ENCODE peak calls at places on chromosomes 11 and 22, in nine cellular contexts. O is fibroblast of the conjunctiva; W is upper lobe of right lung; V is stimulated activated CD4-positive, alpha-beta T cell treated with anti-CD3 and anti-CD28 coated beads, TNF-alpha, amount 100 ng/mL, for 4 hours; M is activated T-helper 9 cell treated with anti-CD3 and anti-CD28 coated beads, Interleukin-2, amount 50 U/mL, for 16 hours; P is stimulated activated CD8-positive, alpha-beta memory T cell treated with anti-CD3 and anti-CD28 coated beads, Interleukin-4, amount 100 ng/mL, for 48 hours; A is fibroblast of pulmonary artery; S is T-helper 2 cell; U is sigmoid colon. I is an unnamed sample.

GRCh38 chr11:64935634-64936081 is at the start of gene GPHA2:
- DNase-seq in O (no peak), W (peak), V (no peak), M (no peak), P (no peak), A (peak), S (no peak), U (no peak), I (no peak)

GRCh38 chr11:132158696-132159095 is 788.3 kb downstream of the NTM start:
- DNase-seq in O (no peak), W (no peak), V (no peak), M (no peak), P (no peak), A (no peak), S (no peak), U (no peak), I (no peak)

GRCh38 chr11:134071766-134072403 is 3.0 kb downstream of the JAM3 start:
- DNase-seq in O (no peak), W (no peak), V (no peak), M (no peak), P (no peak), A (no peak), S (no peak), U (no peak), I (no peak)

GRCh38 chr11:38448284-38448683 is 1850.2 kb upstream of the RAG2 start:
- DNase-seq in O (peak), W (no peak), V (no peak), M (no peak), P (no peak), A (peak), S (no peak), U (no peak), I (no peak)

GRCh38 chr11:26712497-26712896 is 9.4 kb downstream of the SLC5A12 start:
- DNase-seq in O (no peak), W (no peak), V (no peak), M (no peak), P (no peak), A (no peak), S (no peak), U (no peak), I (no peak)

GRCh38 chr11:31397239-31397834 is 27.7 kb downstream of the DNAJC24 start:
- DNase-seq in O (peak), W (no peak), V (no peak), M (no peak), P (no peak), A (peak), S (no peak), U (no peak), I (no peak)

GRCh38 chr22:36756031-36756430 is 19.9 kb downstream of the IFT27 start:
- DNase-seq in O (no peak), W (peak), V (no peak), M (no peak), P (no peak), A (no peak), S (no peak), U (peak), I (peak)

GRCh38 chr11:67583319-67584204 is at the start of gene GSTP1:
- DNase-seq in O (peak), W (peak), V (peak), M (peak), P (peak), A (peak), S (peak), U (peak), I (peak)

GRCh38 chr22:20315337-20316216 is 4.3 kb downstream of the DGCR6L start:
- DNase-seq in O (no peak), W (no peak), V (no peak), M (no peak), P (peak), A (no peak), S (no peak), U (no peak), I (peak)

GRCh38 chr22:45212992-45213751 is 27.5 kb downstream of the KIAA0930 start:
- DNase-seq in O (no peak), W (peak), V (no peak), M (no peak), P (no peak), A (peak), S (no peak), U (peak), I (no peak)

GRCh38 chr11:15519124-15519791 is 404.5 kb downstream of the INSC start:
- DNase-seq in O (no peak), W (no peak), V (no peak), M (no peak), P (no peak), A (no peak), S (no peak), U (no peak), I (no peak)

GRCh38 chr11:44528103-44528502 is 37.4 kb upstream of the CD82 start:
- DNase-seq in O (no peak), W (no peak), V (no peak), M (no peak), P (no peak), A (no peak), S (no peak), U (no peak), I (no peak)

GRCh38 chr11:47408598-47409439 is 429 bp downstream of the SLC39A13 start:
- DNase-seq in O (peak), W (peak), V (no peak), M (no peak), P (peak), A (peak), S (no peak), U (peak), I (no peak)

GRCh38 chr11:131759140-131759539 is 388.7 kb downstream of the NTM start:
- DNase-seq in O (no peak), W (no peak), V (no peak), M (no peak), P (no peak), A (no peak), S (no peak), U (no peak), I (no peak)

GRCh38 chr11:67504023-67504949 is 877 bp downstream of the PITPNM1 start:
- DNase-seq in O (no peak), W (no peak), V (no peak), M (peak), P (peak), A (peak), S (no peak), U (no peak), I (no peak)

GRCh38 chr11:35146074-35146521 is 7.1 kb downstream of the CD44 start:
- DNase-seq in O (no peak), W (no peak), V (peak), M (peak), P (peak), A (no peak), S (no peak), U (no peak), I (no peak)

GRCh38 chr11:1943576-1943975 is 3.6 kb upstream of the MRPL23 start:
- DNase-seq in O (no peak), W (peak), V (no peak), M (no peak), P (no peak), A (no peak), S (peak), U (peak), I (peak)

GRCh38 chr11:44993971-44994705 is 43.5 kb upstream of the TP53I11 start:
- DNase-seq in O (no peak), W (no peak), V (no peak), M (no peak), P (no peak), A (no peak), S (no peak), U (no peak), I (no peak)

GRCh38 chr22:27978875-27979274 is 59.8 kb upstream of the PITPNB start:
- DNase-seq in O (no peak), W (no peak), V (no peak), M (no peak), P (no peak), A (no peak), S (no peak), U (no peak), I (no peak)

GRCh38 chr11:28838741-28839140 is 730.6 kb downstream of the METTL15 start:
- DNase-seq in O (no peak), W (no peak), V (no peak), M (no peak), P (no peak), A (peak), S (no peak), U (no peak), I (no peak)

GRCh38 chr11:14789879-14790484 is 102.0 kb downstream of the CYP2R1 start:
- DNase-seq in O (no peak), W (no peak), V (no peak), M (no peak), P (no peak), A (peak), S (no peak), U (no peak), I (no peak)

GRCh38 chr11:94734563-94735275 is 33.4 kb upstream of the AMOTL1 start:
- DNase-seq in O (no peak), W (no peak), V (no peak), M (no peak), P (no peak), A (no peak), S (no peak), U (no peak), I (no peak)